ENCODE peak calls at places on chromosomes 12 and 14, in ten cellular contexts. U is kidney epithelial cell; D is BE2C; G is HEK293T; J is AG09319; V is glutamatergic neuron; Q is GM23338; I is lower lobe of right lung; E is activated CD8-positive, alpha-beta T cell treated with anti-CD3 and anti-CD28 coated beads for 36 hours; R is RKO. B is an unnamed sample.

GRCh38 chr12:30952036-30952435 is 25.5 kb downstream of the TSPAN11 start:
- DNase-seq in U (no peak), D (no peak), G (no peak), J (no peak), V (no peak), Q (no peak), I (no peak), E (no peak), R (no peak), B (peak; percentile 52)

GRCh38 chr14:74867673-74868072 is 8.3 kb downstream of the PROX2 start:
- DNase-seq in U (no peak), D (no peak), G (no peak), J (peak; percentile 69), V (no peak), Q (no peak), I (no peak), E (peak; percentile 87), R (no peak), B (peak; percentile 70)

GRCh38 chr12:6936642-6937480 is 6.8 kb upstream of the RNU7-1 start:
- DNase-seq in U (no peak), D (peak; percentile 46), G (no peak), J (no peak), V (no peak), Q (peak; percentile 78), I (no peak), E (peak; percentile 87), R (no peak), B (no peak)

GRCh38 chr12:49552014-49552413 is 13.2 kb downstream of the KCNH3 start:
- DNase-seq in U (no peak), D (no peak), G (no peak), J (no peak), V (no peak), Q (no peak), I (no peak), E (no peak), R (no peak), B (no peak)

GRCh38 chr12:44369967-44370366 is 506.1 kb downstream of the NELL2 start:
- DNase-seq in U (no peak), D (no peak), G (no peak), J (no peak), V (no peak), Q (no peak), I (no peak), E (no peak), R (no peak), B (no peak)

GRCh38 chr12:96617178-96617577 is 127.8 kb downstream of the CFAP54 start:
- DNase-seq in U (no peak), D (no peak), G (no peak), J (no peak), V (no peak), Q (peak; percentile 47), I (no peak), E (no peak), R (peak; percentile 14), B (no peak)

GRCh38 chr12:27900920-27901879 is 71.3 kb downstream of the PTHLH start:
- DNase-seq in U (no peak), D (no peak), G (no peak), J (no peak), V (no peak), Q (no peak), I (no peak), E (no peak), R (no peak), B (no peak)

GRCh38 chr12:7154901-7155470 is 24.8 kb downstream of the CLSTN3 start:
- DNase-seq in U (no peak), D (no peak), G (no peak), J (no peak), V (no peak), Q (no peak), I (no peak), E (no peak), R (no peak), B (no peak)

GRCh38 chr14:30767624-30768023 is 106.7 kb upstream of the COCH start:
- DNase-seq in U (no peak), D (no peak), G (no peak), J (no peak), V (no peak), Q (no peak), I (no peak), E (no peak), R (no peak), B (no peak)

GRCh38 chr12:29035112-29035511 is 114.0 kb upstream of the FAR2 start:
- DNase-seq in U (no peak), D (no peak), G (no peak), J (no peak), V (no peak), Q (no peak), I (no peak), E (no peak), R (no peak), B (no peak)